ENCODE peak calls at places on chromosomes 13 and 19, in ten cellular contexts. O, X, I, D, C, N, V, G, P and Q are unnamed samples.

GRCh38 chr13:20492641-20493040 is 33.0 kb downstream of the CRYL1 start:
- DNase-seq in O (peak), X (no peak), I (no peak), D (no peak), C (no peak), N (peak), V (no peak), G (peak), P (no peak), Q (peak)

GRCh38 chr19:41887711-41888382 is 4.9 kb downstream of the ARHGEF1 start:
- DNase-seq in O (peak), X (peak), I (no peak), D (no peak), C (peak), N (peak), V (peak), G (peak), P (no peak), Q (no peak)

GRCh38 chr19:7176792-7177191 is 107.3 kb downstream of the ZNF557 start:
- DNase-seq in O (no peak), X (no peak), I (no peak), D (no peak), C (no peak), N (no peak), V (no peak), G (no peak), P (no peak), Q (no peak)

GRCh38 chr13:19634129-19634740 is 776 bp downstream of the MPHOSPH8 start:
- DNase-seq in O (peak), X (peak), I (peak), D (no peak), C (no peak), N (no peak), V (no peak), G (no peak), P (no peak), Q (peak)

GRCh38 chr13:50244355-50244912 is 229.2 kb downstream of the KCNRG start:
- DNase-seq in O (no peak), X (no peak), I (no peak), D (no peak), C (no peak), N (no peak), V (no peak), G (no peak), P (no peak), Q (no peak)

GRCh38 chr13:48570225-48570828 is 37.4 kb upstream of the RCBTB2 start:
- DNase-seq in O (no peak), X (no peak), I (no peak), D (no peak), C (no peak), N (no peak), V (no peak), G (no peak), P (no peak), Q (no peak)

GRCh38 chr19:18254546-18255500 is 19.4 kb downstream of the IQCN start:
- DNase-seq in O (no peak), X (no peak), I (no peak), D (no peak), C (no peak), N (no peak), V (no peak), G (no peak), P (no peak), Q (no peak)

GRCh38 chr19:35949131-35949530 is 13.0 kb downstream of the LRFN3 start:
- DNase-seq in O (no peak), X (no peak), I (no peak), D (no peak), C (no peak), N (no peak), V (no peak), G (no peak), P (no peak), Q (no peak)

GRCh38 chr19:54937926-54938325 is 9.4 kb downstream of the NLRP7 start:
- DNase-seq in O (no peak), X (no peak), I (no peak), D (no peak), C (no peak), N (no peak), V (no peak), G (no peak), P (no peak), Q (no peak)

GRCh38 chr13:66266761-66267160 is 963.4 kb downstream of the PCDH9 start:
- DNase-seq in O (no peak), X (no peak), I (no peak), D (no peak), C (no peak), N (no peak), V (no peak), G (no peak), P (no peak), Q (no peak)

GRCh38 chr13:34416833-34417425 is 525.1 kb upstream of the NBEA start:
- DNase-seq in O (no peak), X (no peak), I (peak), D (no peak), C (no peak), N (no peak), V (no peak), G (no peak), P (no peak), Q (peak)

GRCh38 chr13:73299787-73300186 is 241.0 kb downstream of the KLF5 start:
- DNase-seq in O (no peak), X (no peak), I (no peak), D (no peak), C (no peak), N (no peak), V (no peak), G (no peak), P (no peak), Q (peak)

GRCh38 chr13:54965881-54966280 is 1937.3 kb downstream of the OLFM4 start:
- DNase-seq in O (peak), X (no peak), I (no peak), D (no peak), C (no peak), N (no peak), V (peak), G (no peak), P (no peak), Q (no peak)

GRCh38 chr19:49614096-49614857 is 23.3 kb downstream of the PRR12 start:
- DNase-seq in O (no peak), X (no peak), I (no peak), D (no peak), C (no peak), N (no peak), V (peak), G (no peak), P (no peak), Q (peak)

GRCh38 chr19:10315335-10316214 is at the start of gene FDX2:
- DNase-seq in O (peak), X (peak), I (peak), D (peak), C (peak), N (peak), V (no peak), G (peak), P (peak), Q (peak)

GRCh38 chr13:30743319-30744055 is 8.1 kb downstream of the ALOX5AP start:
- DNase-seq in O (peak), X (no peak), I (peak), D (no peak), C (no peak), N (no peak), V (peak), G (no peak), P (no peak), Q (peak)

GRCh38 chr13:34349091-34349722 is 531.3 kb downstream of the RFC3 start:
- DNase-seq in O (peak), X (no peak), I (peak), D (no peak), C (no peak), N (no peak), V (peak), G (no peak), P (no peak), Q (peak)

GRCh38 chr13:43122706-43123268 is 99.4 kb downstream of the DNAJC15 start:
- DNase-seq in O (no peak), X (no peak), I (no peak), D (no peak), C (no peak), N (no peak), V (no peak), G (no peak), P (no peak), Q (no peak)

GRCh38 chr13:113607477-113608245 is 23.1 kb downstream of the TFDP1 start:
- DNase-seq in O (no peak), X (no peak), I (no peak), D (no peak), C (peak), N (no peak), V (no peak), G (no peak), P (no peak), Q (no peak)

GRCh38 chr13:39810091-39810877 is 154.8 kb downstream of the COG6 start:
- DNase-seq in O (no peak), X (no peak), I (no peak), D (no peak), C (no peak), N (no peak), V (no peak), G (no peak), P (no peak), Q (no peak)

GRCh38 chr19:6292006-6292405 is 12.2 kb upstream of the MLLT1 start:
- DNase-seq in O (no peak), X (no peak), I (no peak), D (no peak), C (no peak), N (no peak), V (no peak), G (no peak), P (no peak), Q (no peak)

GRCh38 chr19:6216236-6216995 is 63.4 kb downstream of the MLLT1 start:
- DNase-seq in O (no peak), X (no peak), I (no peak), D (no peak), C (no peak), N (no peak), V (no peak), G (no peak), P (no peak), Q (no peak)

GRCh38 chr19:52987221-52987620 is 24.5 kb upstream of the ZNF816 start:
- DNase-seq in O (no peak), X (no peak), I (no peak), D (no peak), C (no peak), N (no peak), V (no peak), G (no peak), P (no peak), Q (no peak)

GRCh38 chr13:94902722-94903407 is 190.5 kb upstream of the SOX21 start:
- DNase-seq in O (no peak), X (no peak), I (no peak), D (no peak), C (no peak), N (no peak), V (no peak), G (no peak), P (no peak), Q (no peak)

GRCh38 chr13:106337096-106337495 is 198.4 kb downstream of the EFNB2 start:
- DNase-seq in O (no peak), X (no peak), I (no peak), D (no peak), C (no peak), N (no peak), V (no peak), G (no peak), P (no peak), Q (no peak)

GRCh38 chr13:50685491-50685890 is 158.0 kb downstream of the DLEU7 start:
- DNase-seq in O (no peak), X (no peak), I (peak), D (no peak), C (no peak), N (no peak), V (no peak), G (no peak), P (no peak), Q (peak)

GRCh38 chr19:5826531-5827341 is 12.8 kb downstream of the FUT6 start:
- DNase-seq in O (peak), X (no peak), I (no peak), D (peak), C (no peak), N (peak), V (no peak), G (no peak), P (peak), Q (peak)

GRCh38 chr13:36862002-36862706 is 43.1 kb downstream of the RFXAP start:
- DNase-seq in O (no peak), X (no peak), I (no peak), D (no peak), C (no peak), N (no peak), V (no peak), G (no peak), P (no peak), Q (no peak)

GRCh38 chr19:33374406-33374703 is 846 bp downstream of the CEBPG start:
- DNase-seq in O (no peak), X (no peak), I (no peak), D (no peak), C (no peak), N (no peak), V (no peak), G (no peak), P (no peak), Q (no peak)